ENCODE peak calls at places on chromosomes 11 and 22, in six cellular contexts. M is H1, W is pancreas, P is WTC11, F is PC-3, J is Peyer's patch. S is an unnamed sample.

GRCh38 chr11:8317164-8317563 is 53.5 kb upstream of the LMO1 start:
- DNase-seq in M (no peak), W (no peak), P (no peak), F (no peak), J (no peak), S (peak)

GRCh38 chr11:34251640-34251980 is 106.2 kb downstream of the ABTB2 start:
- DNase-seq in M (no peak), W (no peak), P (no peak), F (no peak), J (no peak), S (no peak)

GRCh38 chr11:62573006-62573591 is 592 bp downstream of the EEF1G start:
- DNase-seq in M (no peak), W (no peak), P (no peak), F (no peak), J (no peak), S (peak)

GRCh38 chr22:20316217-20316843 is 3.5 kb downstream of the DGCR6L start:
- DNase-seq in M (no peak), W (no peak), P (peak), F (no peak), J (no peak), S (no peak)

GRCh38 chr11:33900159-33900855 is 8.4 kb upstream of the LMO2 start:
- DNase-seq in M (no peak), W (no peak), P (no peak), F (no peak), J (no peak), S (no peak)

GRCh38 chr22:49235463-49236300 is 592.0 kb downstream of the BRD1 start:
- DNase-seq in M (peak), W (no peak), P (no peak), F (no peak), J (no peak), S (no peak)

GRCh38 chr22:39234867-39235687 is 9.7 kb downstream of the PDGFB start:
- DNase-seq in M (no peak), W (peak), P (no peak), F (no peak), J (no peak), S (peak)

GRCh38 chr11:59289782-59290181 is 68.9 kb upstream of the OR5AN1 start:
- DNase-seq in M (no peak), W (no peak), P (no peak), F (no peak), J (no peak), S (no peak)

GRCh38 chr11:45933131-45933821 is 10.8 kb downstream of the LARGE2 start:
- DNase-seq in M (no peak), W (no peak), P (no peak), F (peak), J (peak), S (peak)

GRCh38 chr11:76602431-76602861 is 68.1 kb downstream of the LRRC32 start:
- DNase-seq in M (peak), W (no peak), P (no peak), F (no peak), J (no peak), S (no peak)

GRCh38 chr11:57324154-57324885 is 432 bp downstream of the TNKS1BP1 start:
- DNase-seq in M (peak), W (peak), P (peak), F (peak), J (no peak), S (peak)

GRCh38 chr11:65606876-65607613 is 7.0 kb downstream of the MAP3K11 start:
- DNase-seq in M (peak), W (peak), P (peak), F (no peak), J (peak), S (no peak)

GRCh38 chr11:55956521-55956920 is 13.2 kb downstream of the OR10AG1 start:
- DNase-seq in M (no peak), W (no peak), P (no peak), F (no peak), J (no peak), S (no peak)

GRCh38 chr22:27919943-27920755 is 1.1 kb upstream of the PITPNB start:
- DNase-seq in M (no peak), W (no peak), P (no peak), F (peak), J (no peak), S (peak)

GRCh38 chr22:31179345-31179744 is 19.4 kb downstream of the RNF185 start:
- DNase-seq in M (no peak), W (no peak), P (no peak), F (peak), J (no peak), S (peak)

GRCh38 chr22:31178859-31179258 is 18.9 kb downstream of the RNF185 start:
- DNase-seq in M (no peak), W (no peak), P (no peak), F (no peak), J (no peak), S (no peak)

GRCh38 chr22:31176923-31177322 is 16.9 kb downstream of the RNF185 start:
- DNase-seq in M (no peak), W (no peak), P (no peak), F (no peak), J (no peak), S (no peak)

GRCh38 chr22:31173386-31174145 is 13.6 kb downstream of the RNF185 start:
- DNase-seq in M (no peak), W (no peak), P (no peak), F (peak), J (no peak), S (peak)

GRCh38 chr22:31177420-31178162 is 17.6 kb downstream of the RNF185 start:
- DNase-seq in M (no peak), W (no peak), P (no peak), F (peak), J (no peak), S (peak)
- TF ChIP-seq CTCF in M (no peak), W (no peak), P (no peak), F (no peak), J (no peak), S (no peak)

GRCh38 chr11:93775289-93775688 is 8.8 kb upstream of the MED17 start:
- DNase-seq in M (peak), W (no peak), P (peak), F (peak), J (no peak), S (peak)
- TF ChIP-seq CTCF in M (peak), W (no peak), P (peak), F (peak), J (no peak), S (no peak)

DNA sequence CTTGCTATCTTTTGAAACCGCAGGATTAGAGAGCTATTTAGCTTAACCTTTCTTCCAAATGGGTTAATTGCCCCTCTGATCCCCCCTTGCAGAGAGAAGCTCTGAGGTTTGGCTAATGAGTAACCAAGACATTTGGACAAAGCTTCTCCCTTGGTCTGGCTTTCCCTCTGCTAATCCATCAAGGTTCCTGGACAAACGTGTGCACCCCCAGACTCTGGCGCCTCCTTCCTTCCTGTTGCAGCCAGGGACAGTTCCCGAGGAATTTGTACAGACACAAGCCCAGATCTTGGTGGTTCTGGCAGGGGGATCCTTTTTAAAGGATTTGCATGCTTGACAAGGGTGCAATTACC is 1.6 kb downstream of the KIAA1671 start:
- DNase-seq in M (no peak), W (no peak), P (no peak), F (no peak), J (no peak), S (no peak)
- TF ChIP-seq CTCF in M (no peak), W (no peak), P (no peak), F (peak), J (no peak), S (no peak)

GRCh38 chr11:13834463-13834862 is 128.1 kb upstream of the SPON1 start:
- DNase-seq in M (peak), W (no peak), P (peak), F (peak), J (no peak), S (no peak)
- TF ChIP-seq CTCF in M (peak), W (no peak), P (peak), F (peak), J (no peak), S (peak)

GRCh38 chr11:116458546-116458945 is 314.2 kb downstream of the BUD13 start:
- DNase-seq in M (no peak), W (no peak), P (no peak), F (no peak), J (no peak), S (no peak)

GRCh38 chr11:116452447-116452846 is 320.3 kb downstream of the BUD13 start:
- DNase-seq in M (no peak), W (no peak), P (no peak), F (no peak), J (no peak), S (no peak)

GRCh38 chr11:116454951-116455350 is 317.8 kb downstream of the BUD13 start:
- DNase-seq in M (no peak), W (no peak), P (no peak), F (no peak), J (no peak), S (no peak)

GRCh38 chr11:116457336-116458007 is 315.3 kb downstream of the BUD13 start:
- DNase-seq in M (no peak), W (no peak), P (no peak), F (no peak), J (no peak), S (no peak)

GRCh38 chr11:116454020-116454645 is 318.7 kb downstream of the BUD13 start:
- DNase-seq in M (peak), W (no peak), P (peak), F (peak), J (no peak), S (peak)
- TF ChIP-seq CTCF in M (peak), W (peak), P (no peak), F (peak), J (no peak), S (peak)